ENCODE peak calls at places on chromosomes 11 and 22, in eight cellular contexts. One of them, this sample, is unnamed.

GRCh38 chr22:29030618-29031235 is 30.9 kb downstream of the C22orf31 start:
- DNase-seq in heart right ventricle: peak
- DNase-seq in brain microvascular endothelial cell: peak
- DNase-seq in right atrium auricular region: peak
- DNase-seq in cardiac muscle cell: peak
- DNase-seq in dorsolateral prefrontal cortex: no peak
- DNase-seq in right lobe of liver: peak
- DNase-seq in neuronal stem cell: peak
- DNase-seq in this sample: peak

GRCh38 chr11:72220696-72221363 is 3.7 kb upstream of the INPPL1 start:
- DNase-seq in right lobe of liver: no peak
- DNase-seq in right atrium auricular region: peak
- DNase-seq in heart right ventricle: no peak
- DNase-seq in dorsolateral prefrontal cortex: no peak
- DNase-seq in brain microvascular endothelial cell: no peak
- DNase-seq in neuronal stem cell: no peak
- DNase-seq in cardiac muscle cell: no peak
- DNase-seq in this sample: no peak

GRCh38 chr11:77590194-77590591 is 440 bp downstream of the AQP11 start:
- DNase-seq in dorsolateral prefrontal cortex: peak
- DNase-seq in right lobe of liver: peak
- DNase-seq in brain microvascular endothelial cell: peak
- DNase-seq in cardiac muscle cell: peak
- DNase-seq in right atrium auricular region: no peak
- DNase-seq in heart right ventricle: peak
- DNase-seq in neuronal stem cell: peak
- DNase-seq in this sample: peak

GRCh38 chr11:112949781-112950575 is 11.2 kb upstream of the NCAM1 start:
- DNase-seq in brain microvascular endothelial cell: no peak
- DNase-seq in dorsolateral prefrontal cortex: no peak
- DNase-seq in right atrium auricular region: no peak
- DNase-seq in neuronal stem cell: no peak
- DNase-seq in heart right ventricle: peak
- DNase-seq in cardiac muscle cell: no peak
- DNase-seq in right lobe of liver: no peak
- DNase-seq in this sample: no peak

GRCh38 chr11:66604161-66604560 is 11.2 kb downstream of the CCS start:
- DNase-seq in cardiac muscle cell: no peak
- DNase-seq in right atrium auricular region: no peak
- DNase-seq in heart right ventricle: no peak
- DNase-seq in dorsolateral prefrontal cortex: no peak
- DNase-seq in neuronal stem cell: no peak
- DNase-seq in brain microvascular endothelial cell: no peak
- DNase-seq in right lobe of liver: no peak
- DNase-seq in this sample: no peak

GRCh38 chr11:93784935-93785360 is 866 bp downstream of the MED17 start:
- DNase-seq in right atrium auricular region: no peak
- DNase-seq in right lobe of liver: no peak
- DNase-seq in brain microvascular endothelial cell: no peak
- DNase-seq in heart right ventricle: no peak
- DNase-seq in dorsolateral prefrontal cortex: no peak
- DNase-seq in neuronal stem cell: no peak
- DNase-seq in cardiac muscle cell: peak
- DNase-seq in this sample: no peak

GRCh38 chr11:12287009-12287373 is 90.4 kb upstream of the PARVA start:
- DNase-seq in heart right ventricle: no peak
- DNase-seq in neuronal stem cell: no peak
- DNase-seq in cardiac muscle cell: no peak
- DNase-seq in dorsolateral prefrontal cortex: no peak
- DNase-seq in right atrium auricular region: peak
- DNase-seq in right lobe of liver: no peak
- DNase-seq in brain microvascular endothelial cell: peak
- DNase-seq in this sample: peak

GRCh38 chr11:17528181-17528691 is 16.0 kb downstream of the USH1C start:
- DNase-seq in neuronal stem cell: no peak
- DNase-seq in right atrium auricular region: no peak
- DNase-seq in cardiac muscle cell: peak
- DNase-seq in heart right ventricle: peak
- DNase-seq in right lobe of liver: peak
- DNase-seq in brain microvascular endothelial cell: peak
- DNase-seq in dorsolateral prefrontal cortex: peak
- DNase-seq in this sample: no peak

GRCh38 chr22:32904044-32904443 is 102.5 kb downstream of the TIMP3 start:
- DNase-seq in cardiac muscle cell: peak
- DNase-seq in dorsolateral prefrontal cortex: no peak
- DNase-seq in heart right ventricle: peak
- DNase-seq in right atrium auricular region: no peak
- DNase-seq in neuronal stem cell: peak
- DNase-seq in brain microvascular endothelial cell: peak
- DNase-seq in right lobe of liver: no peak
- DNase-seq in this sample: peak

GRCh38 chr11:126115253-126115540 is 52.5 kb upstream of the CDON start:
- DNase-seq in neuronal stem cell: no peak
- DNase-seq in heart right ventricle: peak
- DNase-seq in dorsolateral prefrontal cortex: no peak
- DNase-seq in right lobe of liver: no peak
- DNase-seq in cardiac muscle cell: no peak
- DNase-seq in brain microvascular endothelial cell: no peak
- DNase-seq in right atrium auricular region: no peak
- DNase-seq in this sample: no peak

GRCh38 chr11:115191761-115192160 is 312.5 kb downstream of the CADM1 start:
- DNase-seq in cardiac muscle cell: no peak
- DNase-seq in heart right ventricle: no peak
- DNase-seq in dorsolateral prefrontal cortex: no peak
- DNase-seq in right lobe of liver: no peak
- DNase-seq in right atrium auricular region: no peak
- DNase-seq in brain microvascular endothelial cell: no peak
- DNase-seq in neuronal stem cell: no peak
- DNase-seq in this sample: no peak

GRCh38 chr11:13160302-13160701 is 117.3 kb upstream of the BMAL1 start:
- DNase-seq in neuronal stem cell: no peak
- DNase-seq in heart right ventricle: no peak
- DNase-seq in right atrium auricular region: no peak
- DNase-seq in brain microvascular endothelial cell: no peak
- DNase-seq in cardiac muscle cell: no peak
- DNase-seq in right lobe of liver: no peak
- DNase-seq in dorsolateral prefrontal cortex: no peak
- DNase-seq in this sample: peak

GRCh38 chr11:23569134-23569533 is 708.9 kb upstream of the CCDC179 start:
- DNase-seq in right atrium auricular region: no peak
- DNase-seq in cardiac muscle cell: no peak
- DNase-seq in heart right ventricle: no peak
- DNase-seq in dorsolateral prefrontal cortex: no peak
- DNase-seq in neuronal stem cell: no peak
- DNase-seq in brain microvascular endothelial cell: no peak
- DNase-seq in right lobe of liver: no peak
- DNase-seq in this sample: no peak

GRCh38 chr11:19978668-19979518 is 181.4 kb downstream of the DBX1 start:
- DNase-seq in right atrium auricular region: no peak
- DNase-seq in right lobe of liver: peak
- DNase-seq in brain microvascular endothelial cell: peak
- DNase-seq in neuronal stem cell: no peak
- DNase-seq in heart right ventricle: no peak
- DNase-seq in dorsolateral prefrontal cortex: no peak
- DNase-seq in cardiac muscle cell: no peak
- DNase-seq in this sample: peak

GRCh38 chr11:34618406-34618805 is 2.5 kb upstream of the EHF start:
- DNase-seq in right atrium auricular region: no peak
- DNase-seq in neuronal stem cell: no peak
- DNase-seq in cardiac muscle cell: no peak
- DNase-seq in right lobe of liver: no peak
- DNase-seq in heart right ventricle: no peak
- DNase-seq in brain microvascular endothelial cell: no peak
- DNase-seq in dorsolateral prefrontal cortex: no peak
- DNase-seq in this sample: no peak

GRCh38 chr11:61173456-61173855 is 12.2 kb upstream of the VPS37C start:
- DNase-seq in brain microvascular endothelial cell: no peak
- DNase-seq in cardiac muscle cell: no peak
- DNase-seq in heart right ventricle: no peak
- DNase-seq in neuronal stem cell: no peak
- DNase-seq in right lobe of liver: no peak
- DNase-seq in right atrium auricular region: no peak
- DNase-seq in dorsolateral prefrontal cortex: no peak
- DNase-seq in this sample: no peak

GRCh38 chr11:70483077-70483861 is 84.9 kb downstream of the CTTN start:
- DNase-seq in dorsolateral prefrontal cortex: no peak
- DNase-seq in neuronal stem cell: no peak
- DNase-seq in heart right ventricle: peak
- DNase-seq in brain microvascular endothelial cell: peak
- DNase-seq in right lobe of liver: no peak
- DNase-seq in right atrium auricular region: no peak
- DNase-seq in cardiac muscle cell: peak
- DNase-seq in this sample: no peak

GRCh38 chr22:42908082-42908746 is 51.1 kb upstream of the ARFGAP3 start:
- DNase-seq in neuronal stem cell: no peak
- DNase-seq in cardiac muscle cell: peak
- DNase-seq in right lobe of liver: no peak
- DNase-seq in heart right ventricle: no peak
- DNase-seq in brain microvascular endothelial cell: no peak
- DNase-seq in right atrium auricular region: no peak
- DNase-seq in dorsolateral prefrontal cortex: no peak
- DNase-seq in this sample: no peak
- H3K27ac ChIP-seq in neuronal stem cell: no peak
- H3K27ac ChIP-seq in cardiac muscle cell: peak
- H3K27ac ChIP-seq in right lobe of liver: no peak
- H3K27ac ChIP-seq in heart right ventricle: peak
- H3K27ac ChIP-seq in brain microvascular endothelial cell: no peak
- H3K27ac ChIP-seq in right atrium auricular region: peak
- H3K27ac ChIP-seq in dorsolateral prefrontal cortex: peak
- H3K27ac ChIP-seq in this sample: no peak

DNA sequence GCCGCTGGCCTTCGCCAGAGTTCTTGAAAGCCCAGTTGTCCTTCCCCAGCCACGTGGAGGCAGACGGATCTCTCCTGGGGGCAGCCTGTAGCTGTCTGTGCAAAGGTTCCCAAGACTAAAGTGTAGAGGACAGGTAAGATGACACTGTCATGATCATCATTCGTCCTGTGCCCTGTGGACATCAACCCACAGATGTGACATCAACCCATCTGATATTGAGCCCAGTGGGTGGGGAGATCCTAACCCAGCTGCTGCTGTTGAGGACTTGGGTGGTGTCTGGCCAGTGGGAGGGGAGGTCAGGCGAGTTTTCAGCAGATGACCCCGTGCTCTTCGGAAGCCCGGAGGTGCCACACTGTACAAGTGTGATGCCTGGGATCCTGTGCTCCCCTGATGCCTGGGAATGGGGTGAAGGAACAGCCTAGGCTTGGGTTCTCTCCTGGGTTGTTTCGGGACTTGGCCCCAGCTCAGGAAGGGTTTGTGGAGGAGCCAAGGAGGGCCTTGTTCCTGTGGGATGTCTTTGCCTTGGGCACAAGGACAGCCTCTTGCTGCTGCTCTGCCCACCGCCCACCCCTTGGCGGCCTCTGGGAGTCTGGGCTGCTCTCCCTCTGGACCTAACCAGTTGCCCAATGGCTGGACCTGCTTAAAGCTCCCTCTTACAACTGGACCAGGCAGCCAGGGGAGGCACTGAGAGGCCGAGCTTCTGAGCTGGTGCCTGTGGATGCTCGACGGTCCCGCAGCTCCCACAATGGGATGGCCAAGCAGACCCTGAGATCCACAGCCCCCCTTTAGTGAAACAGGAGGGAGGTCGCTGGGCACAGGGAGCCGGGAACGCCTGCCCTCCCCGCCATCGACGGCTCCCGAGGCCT is 1.0 kb upstream of the GAL start:
- DNase-seq in brain microvascular endothelial cell: no peak
- DNase-seq in dorsolateral prefrontal cortex: no peak
- DNase-seq in right lobe of liver: no peak
- DNase-seq in right atrium auricular region: no peak
- DNase-seq in cardiac muscle cell: no peak
- DNase-seq in neuronal stem cell: no peak
- DNase-seq in heart right ventricle: no peak
- DNase-seq in this sample: no peak
- H3K27ac ChIP-seq in brain microvascular endothelial cell: no peak
- H3K27ac ChIP-seq in dorsolateral prefrontal cortex: no peak
- H3K27ac ChIP-seq in right lobe of liver: no peak
- H3K27ac ChIP-seq in right atrium auricular region: no peak
- H3K27ac ChIP-seq in cardiac muscle cell: no peak
- H3K27ac ChIP-seq in neuronal stem cell: no peak
- H3K27ac ChIP-seq in heart right ventricle: no peak
- H3K27ac ChIP-seq in this sample: no peak

GRCh38 chr22:48440673-48441552 is 1386.8 kb downstream of the BRD1 start:
- DNase-seq in neuronal stem cell: no peak
- DNase-seq in right lobe of liver: peak
- DNase-seq in brain microvascular endothelial cell: no peak
- DNase-seq in cardiac muscle cell: no peak
- DNase-seq in right atrium auricular region: no peak
- DNase-seq in dorsolateral prefrontal cortex: no peak
- DNase-seq in heart right ventricle: no peak
- DNase-seq in this sample: no peak

GRCh38 chr22:48440176-48440575 is 1387.5 kb downstream of the BRD1 start:
- DNase-seq in right atrium auricular region: no peak
- DNase-seq in brain microvascular endothelial cell: no peak
- DNase-seq in right lobe of liver: peak
- DNase-seq in cardiac muscle cell: no peak
- DNase-seq in dorsolateral prefrontal cortex: no peak
- DNase-seq in heart right ventricle: no peak
- DNase-seq in neuronal stem cell: no peak
- DNase-seq in this sample: no peak

GRCh38 chr22:48442663-48443062 is 1385.0 kb downstream of the BRD1 start:
- DNase-seq in heart right ventricle: no peak
- DNase-seq in neuronal stem cell: no peak
- DNase-seq in brain microvascular endothelial cell: no peak
- DNase-seq in right atrium auricular region: no peak
- DNase-seq in cardiac muscle cell: no peak
- DNase-seq in dorsolateral prefrontal cortex: no peak
- DNase-seq in right lobe of liver: no peak
- DNase-seq in this sample: no peak

GRCh38 chr22:48439560-48440135 is 1388.0 kb downstream of the BRD1 start:
- DNase-seq in brain microvascular endothelial cell: no peak
- DNase-seq in cardiac muscle cell: no peak
- DNase-seq in right atrium auricular region: no peak
- DNase-seq in heart right ventricle: no peak
- DNase-seq in neuronal stem cell: no peak
- DNase-seq in right lobe of liver: peak
- DNase-seq in dorsolateral prefrontal cortex: no peak
- DNase-seq in this sample: no peak

GRCh38 chr22:48441553-48441850 is 1386.2 kb downstream of the BRD1 start:
- DNase-seq in cardiac muscle cell: no peak
- DNase-seq in neuronal stem cell: no peak
- DNase-seq in dorsolateral prefrontal cortex: no peak
- DNase-seq in right atrium auricular region: no peak
- DNase-seq in brain microvascular endothelial cell: no peak
- DNase-seq in right lobe of liver: no peak
- DNase-seq in heart right ventricle: no peak
- DNase-seq in this sample: no peak
- H3K27ac ChIP-seq in cardiac muscle cell: no peak
- H3K27ac ChIP-seq in neuronal stem cell: no peak
- H3K27ac ChIP-seq in dorsolateral prefrontal cortex: no peak
- H3K27ac ChIP-seq in right atrium auricular region: no peak
- H3K27ac ChIP-seq in brain microvascular endothelial cell: no peak
- H3K27ac ChIP-seq in right lobe of liver: no peak
- H3K27ac ChIP-seq in heart right ventricle: no peak
- H3K27ac ChIP-seq in this sample: no peak

DNA sequence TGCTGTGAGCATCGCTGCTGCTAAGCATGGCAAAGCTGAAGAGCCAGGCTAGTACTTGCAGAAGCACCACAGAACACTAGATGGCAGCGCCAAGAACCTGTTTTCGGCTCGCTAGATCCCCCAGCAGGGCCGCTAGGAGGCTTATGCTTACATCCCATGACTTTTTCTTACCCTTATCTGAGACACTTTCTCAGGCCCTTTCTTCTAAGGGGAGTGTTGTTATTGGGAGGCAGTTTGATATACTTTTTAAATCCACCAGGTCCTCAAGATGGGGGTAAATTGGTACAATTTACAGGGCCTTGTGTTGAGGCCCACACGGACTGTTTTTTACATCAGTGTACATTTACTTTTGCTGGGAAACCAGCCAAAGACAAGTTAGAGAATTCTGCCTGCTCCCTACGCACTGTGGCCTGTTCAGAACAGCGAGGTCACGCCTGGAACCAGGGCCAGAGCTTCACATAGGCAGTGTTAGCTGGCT is 4.0 kb downstream of the TRIM6 start:
- DNase-seq in dorsolateral prefrontal cortex: no peak
- DNase-seq in right atrium auricular region: peak
- DNase-seq in brain microvascular endothelial cell: peak
- DNase-seq in right lobe of liver: peak
- DNase-seq in neuronal stem cell: peak
- DNase-seq in cardiac muscle cell: peak
- DNase-seq in heart right ventricle: peak
- DNase-seq in this sample: no peak
- H3K27ac ChIP-seq in dorsolateral prefrontal cortex: no peak
- H3K27ac ChIP-seq in right atrium auricular region: peak
- H3K27ac ChIP-seq in brain microvascular endothelial cell: peak
- H3K27ac ChIP-seq in right lobe of liver: no peak
- H3K27ac ChIP-seq in neuronal stem cell: no peak
- H3K27ac ChIP-seq in cardiac muscle cell: peak
- H3K27ac ChIP-seq in heart right ventricle: no peak
- H3K27ac ChIP-seq in this sample: no peak